ENCODE peak calls at places on chromosomes 13 and 19, in six cellular contexts. V is activated gamma-delta T cell treated with anti-CD3 and anti-CD28 coated beads, Interleukin-2, amount 50 U/mL, for 16 hours; U is EL; Z is NCI-H1436; I is transverse colon; A is stimulated activated CD4-positive, alpha-beta T cell treated with anti-CD3 and anti-CD28 coated beads, Interleukin-12 subunit alpha, Interleukin-12 subunit beta, amount 100 ng/mL, for 24 hours. N is an unnamed sample.

GRCh38 chr19:46324277-46324676 is 22.6 kb upstream of the PPP5C start:
- DNase-seq in V (no peak), U (no peak), Z (no peak), I (no peak), A (no peak), N (no peak)

GRCh38 chr19:42285546-42285945 is 16.4 kb upstream of the PRR19 start:
- DNase-seq in V (no peak), U (no peak), Z (no peak), I (no peak), A (no peak), N (no peak)

GRCh38 chr19:15161028-15161984 is 39.5 kb downstream of the NOTCH3 start:
- DNase-seq in V (no peak), U (peak), Z (peak), I (no peak), A (no peak), N (no peak)

GRCh38 chr13:52980695-52981094 is 47.9 kb upstream of the OLFM4 start:
- DNase-seq in V (no peak), U (peak), Z (no peak), I (no peak), A (no peak), N (no peak)

GRCh38 chr19:35120492-35120891 is 4.9 kb downstream of the FXYD3 start:
- DNase-seq in V (no peak), U (no peak), Z (no peak), I (no peak), A (no peak), N (no peak)

GRCh38 chr13:25200783-25201182 is 28.7 kb upstream of the AMER2 start:
- DNase-seq in V (no peak), U (no peak), Z (no peak), I (no peak), A (no peak), N (no peak)

GRCh38 chr13:113145496-113145895 is 13.0 kb upstream of the PROZ start:
- DNase-seq in V (no peak), U (no peak), Z (no peak), I (no peak), A (no peak), N (peak)

GRCh38 chr19:58395220-58395978 is at the start of gene RNF225:
- DNase-seq in V (no peak), U (no peak), Z (no peak), I (peak), A (no peak), N (no peak)

GRCh38 chr13:26036383-26036782 is 15.4 kb downstream of the SHISA2 start:
- DNase-seq in V (no peak), U (no peak), Z (no peak), I (no peak), A (no peak), N (no peak)

GRCh38 chr13:27374650-27375049 is 49.8 kb upstream of the GTF3A start:
- DNase-seq in V (peak), U (peak), Z (peak), I (peak), A (peak), N (peak)

GRCh38 chr13:107099661-107100060 is 531.7 kb upstream of the ARGLU1 start:
- DNase-seq in V (no peak), U (peak), Z (no peak), I (no peak), A (no peak), N (no peak)

GRCh38 chr19:15316498-15316897 is 15.8 kb downstream of the BRD4 start:
- DNase-seq in V (no peak), U (peak), Z (no peak), I (no peak), A (no peak), N (no peak)

GRCh38 chr13:36965767-36966166 is 33.4 kb downstream of the ALG5 start:
- DNase-seq in V (no peak), U (peak), Z (no peak), I (no peak), A (no peak), N (no peak)

GRCh38 chr19:47497073-47497766 is 13.2 kb upstream of the KPTN start:
- DNase-seq in V (no peak), U (no peak), Z (no peak), I (no peak), A (no peak), N (no peak)

GRCh38 chr13:24002206-24002815 is 105.0 kb upstream of the C1QTNF9B start:
- DNase-seq in V (no peak), U (no peak), Z (no peak), I (no peak), A (no peak), N (no peak)

GRCh38 chr13:68264692-68265091 is 1034.6 kb upstream of the PCDH9 start:
- DNase-seq in V (no peak), U (no peak), Z (no peak), I (no peak), A (no peak), N (no peak)

GRCh38 chr19:40862785-40863184 is 12.5 kb upstream of the CYP2A6 start:
- DNase-seq in V (no peak), U (no peak), Z (no peak), I (no peak), A (no peak), N (no peak)

GRCh38 chr13:31860002-31860401 is 120.7 kb downstream of the RXFP2 start:
- DNase-seq in V (no peak), U (no peak), Z (no peak), I (no peak), A (no peak), N (no peak)

GRCh38 chr13:33276581-33276980 is 9.0 kb downstream of the STARD13 start:
- DNase-seq in V (no peak), U (no peak), Z (no peak), I (no peak), A (no peak), N (no peak)

GRCh38 chr13:45445053-45445452 is 19.7 kb upstream of the COG3 start:
- DNase-seq in V (no peak), U (no peak), Z (no peak), I (no peak), A (no peak), N (no peak)

GRCh38 chr13:111247552-111247951 is 72.9 kb upstream of the TEX29 start:
- DNase-seq in V (no peak), U (no peak), Z (no peak), I (peak), A (no peak), N (no peak)

GRCh38 chr13:109760372-109760771 is 26.0 kb downstream of the IRS2 start:
- DNase-seq in V (no peak), U (no peak), Z (no peak), I (no peak), A (no peak), N (no peak)

GRCh38 chr19:56603829-56604228 is 8.7 kb downstream of the ZNF71 start:
- DNase-seq in V (no peak), U (no peak), Z (no peak), I (no peak), A (no peak), N (no peak)

GRCh38 chr13:112873851-112874750 is 94.9 kb upstream of the MCF2L start:
- DNase-seq in V (peak), U (peak), Z (peak), I (peak), A (peak), N (peak)

GRCh38 chr13:42474954-42475353 is 99.0 kb upstream of the TNFSF11 start:
- DNase-seq in V (peak), U (no peak), Z (no peak), I (no peak), A (no peak), N (peak)

GRCh38 chr13:74200081-74200480 is 65.9 kb upstream of the KLF12 start:
- DNase-seq in V (no peak), U (peak), Z (no peak), I (no peak), A (no peak), N (no peak)

GRCh38 chr19:10388957-10389356 is 8.6 kb upstream of the TYK2 start:
- DNase-seq in V (peak), U (peak), Z (peak), I (peak), A (peak), N (peak)

GRCh38 chr13:41054212-41054877 is 7.0 kb upstream of the WBP4 start:
- DNase-seq in V (peak), U (peak), Z (no peak), I (peak), A (no peak), N (peak)

N was measured in stimulated activated naive CD8-positive, alpha-beta T cell treated with anti-CD3 and anti-CD28 coated beads, Interleukin-15, Interleukin-2, amounts not matched to agents 100 U/mL and 50 U/mL, for 24 hours.